ENCODE peak calls at places on chromosomes 13 and 19, in six cellular contexts. One of them, this sample, is unnamed. For H3K9me3, the result is how much of the 10 kb centered on the place peaks cover.

GRCh38 chr13:26037302-26037701 is 14.5 kb downstream of the SHISA2 start:
- DNase-seq in BE2C: peak
- DNase-seq in heart right ventricle: no peak
- DNase-seq in IMR-90: no peak
- DNase-seq in cardiac muscle cell: no peak
- DNase-seq in lung: peak
- DNase-seq in this sample: no peak

GRCh38 chr19:41377977-41378707 is 1.8 kb downstream of the TMEM91 start:
- DNase-seq in IMR-90: no peak
- DNase-seq in heart right ventricle: no peak
- DNase-seq in cardiac muscle cell: peak
- DNase-seq in BE2C: peak
- DNase-seq in lung: no peak
- DNase-seq in this sample: no peak

GRCh38 chr19:45773384-45773783 is 4.3 kb upstream of the SIX5 start:
- DNase-seq in cardiac muscle cell: no peak
- DNase-seq in IMR-90: no peak
- DNase-seq in heart right ventricle: no peak
- DNase-seq in lung: no peak
- DNase-seq in BE2C: no peak
- DNase-seq in this sample: no peak

GRCh38 chr13:76762731-76763130 is 123.5 kb downstream of the KCTD12 start:
- DNase-seq in cardiac muscle cell: no peak
- DNase-seq in lung: no peak
- DNase-seq in heart right ventricle: no peak
- DNase-seq in BE2C: no peak
- DNase-seq in IMR-90: no peak
- DNase-seq in this sample: no peak

GRCh38 chr13:44843403-44843802 is 145.9 kb downstream of the NUFIP1 start:
- DNase-seq in IMR-90: peak
- DNase-seq in heart right ventricle: no peak
- DNase-seq in lung: no peak
- DNase-seq in cardiac muscle cell: no peak
- DNase-seq in BE2C: no peak
- DNase-seq in this sample: no peak

GRCh38 chr19:47176627-47177090 is 46.0 kb downstream of the SAE1 start:
- DNase-seq in heart right ventricle: peak
- DNase-seq in BE2C: no peak
- DNase-seq in cardiac muscle cell: no peak
- DNase-seq in IMR-90: peak
- DNase-seq in lung: no peak
- DNase-seq in this sample: no peak

GRCh38 chr19:29662604-29663404 is 2.5 kb upstream of the PLEKHF1 start:
- DNase-seq in IMR-90: peak
- DNase-seq in cardiac muscle cell: peak
- DNase-seq in heart right ventricle: peak
- DNase-seq in lung: no peak
- DNase-seq in BE2C: no peak
- DNase-seq in this sample: no peak

GRCh38 chr19:37955986-37956385 is 49.0 kb downstream of the SIPA1L3 start:
- DNase-seq in heart right ventricle: no peak
- DNase-seq in cardiac muscle cell: no peak
- DNase-seq in IMR-90: no peak
- DNase-seq in BE2C: no peak
- DNase-seq in lung: no peak
- DNase-seq in this sample: no peak

GRCh38 chr13:43730642-43731041 is 56.1 kb downstream of the ENOX1 start:
- DNase-seq in IMR-90: peak
- DNase-seq in BE2C: no peak
- DNase-seq in lung: no peak
- DNase-seq in heart right ventricle: peak
- DNase-seq in cardiac muscle cell: no peak
- DNase-seq in this sample: no peak

GRCh38 chr13:73107970-73108369 is 49.2 kb downstream of the KLF5 start:
- DNase-seq in BE2C: no peak
- DNase-seq in lung: no peak
- DNase-seq in IMR-90: no peak
- DNase-seq in heart right ventricle: no peak
- DNase-seq in cardiac muscle cell: no peak
- DNase-seq in this sample: no peak

GRCh38 chr13:32804673-32805260 is 211.5 kb upstream of the KL start:
- DNase-seq in heart right ventricle: no peak
- DNase-seq in IMR-90: peak
- DNase-seq in BE2C: no peak
- DNase-seq in lung: no peak
- DNase-seq in cardiac muscle cell: no peak
- DNase-seq in this sample: no peak

GRCh38 chr19:4391701-4392543 is 8.4 kb downstream of the SH3GL1 start:
- DNase-seq in IMR-90: peak
- DNase-seq in cardiac muscle cell: no peak
- DNase-seq in heart right ventricle: peak
- DNase-seq in lung: no peak
- DNase-seq in BE2C: no peak
- DNase-seq in this sample: no peak

GRCh38 chr13:64568748-64569147 is 2661.4 kb downstream of the PCDH9 start:
- DNase-seq in lung: no peak
- DNase-seq in cardiac muscle cell: no peak
- DNase-seq in IMR-90: no peak
- DNase-seq in heart right ventricle: no peak
- DNase-seq in BE2C: no peak
- DNase-seq in this sample: no peak

GRCh38 chr19:31334101-31334848 is 15.0 kb downstream of the TSHZ3 start:
- DNase-seq in IMR-90: peak
- DNase-seq in heart right ventricle: no peak
- DNase-seq in BE2C: no peak
- DNase-seq in cardiac muscle cell: no peak
- DNase-seq in lung: no peak
- DNase-seq in this sample: no peak

GRCh38 chr19:22144394-22144793 is 52.4 kb downstream of the ZNF676 start:
- DNase-seq in heart right ventricle: no peak
- DNase-seq in BE2C: peak
- DNase-seq in IMR-90: peak
- DNase-seq in lung: no peak
- DNase-seq in cardiac muscle cell: peak
- DNase-seq in this sample: no peak

GRCh38 chr13:68009546-68009945 is 779.4 kb upstream of the PCDH9 start:
- DNase-seq in cardiac muscle cell: no peak
- DNase-seq in BE2C: no peak
- DNase-seq in lung: no peak
- DNase-seq in heart right ventricle: no peak
- DNase-seq in IMR-90: no peak
- DNase-seq in this sample: no peak

GRCh38 chr19:40467007-40467565 is 285 bp downstream of the SPTBN4 start:
- DNase-seq in lung: no peak
- DNase-seq in BE2C: no peak
- DNase-seq in heart right ventricle: no peak
- DNase-seq in IMR-90: no peak
- DNase-seq in cardiac muscle cell: peak
- DNase-seq in this sample: no peak

GRCh38 chr19:16590876-16591802 is 18.9 kb upstream of the SLC35E1 start:
- DNase-seq in lung: no peak
- DNase-seq in BE2C: no peak
- DNase-seq in IMR-90: no peak
- DNase-seq in cardiac muscle cell: no peak
- DNase-seq in heart right ventricle: no peak
- DNase-seq in this sample: no peak

GRCh38 chr13:75902166-75903104 is 266.3 kb downstream of the LMO7 start:
- DNase-seq in lung: no peak
- DNase-seq in IMR-90: no peak
- DNase-seq in cardiac muscle cell: no peak
- DNase-seq in heart right ventricle: no peak
- DNase-seq in BE2C: no peak
- DNase-seq in this sample: no peak

GRCh38 chr13:110507678-110508381 is 53.7 kb downstream of the RAB20 start:
- DNase-seq in heart right ventricle: no peak
- DNase-seq in lung: peak
- DNase-seq in IMR-90: no peak
- DNase-seq in cardiac muscle cell: no peak
- DNase-seq in BE2C: no peak
- DNase-seq in this sample: no peak

GRCh38 chr19:45547965-45548609 is 36.5 kb downstream of the OPA3 start:
- DNase-seq in cardiac muscle cell: no peak
- DNase-seq in BE2C: no peak
- DNase-seq in IMR-90: peak
- DNase-seq in lung: no peak
- DNase-seq in heart right ventricle: no peak
- DNase-seq in this sample: no peak

GRCh38 chr19:5336195-5336965 is 4.2 kb downstream of the PTPRS start:
- DNase-seq in lung: no peak
- DNase-seq in heart right ventricle: no peak
- DNase-seq in cardiac muscle cell: no peak
- DNase-seq in BE2C: no peak
- DNase-seq in IMR-90: no peak
- DNase-seq in this sample: no peak

GRCh38 chr13:52003551-52003950 is 7.7 kb downstream of the ATP7B start:
- DNase-seq in IMR-90: no peak
- DNase-seq in lung: no peak
- DNase-seq in cardiac muscle cell: no peak
- DNase-seq in heart right ventricle: no peak
- DNase-seq in BE2C: no peak
- DNase-seq in this sample: no peak

DNA sequence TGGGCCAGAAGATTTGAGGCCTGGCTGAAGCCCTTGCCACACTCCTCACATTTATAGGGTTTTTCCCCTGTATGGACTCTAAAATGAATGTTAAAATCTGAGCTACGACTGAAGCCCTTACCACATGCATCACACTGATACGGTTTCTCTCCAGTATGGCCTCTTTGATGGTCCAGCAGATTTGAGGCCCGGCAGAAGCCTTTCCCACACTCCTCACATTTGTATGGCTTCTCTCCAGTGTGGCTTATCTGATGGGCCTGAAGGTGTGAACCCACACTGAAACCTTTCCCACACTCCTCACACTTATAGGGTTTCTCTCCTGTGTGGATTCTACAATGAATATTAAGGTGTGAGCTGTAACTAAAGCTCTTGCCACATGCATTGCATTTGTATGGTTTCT is 21.0 kb downstream of the ZNF45 start:
- DNase-seq in heart right ventricle: no peak
- DNase-seq in BE2C: no peak
- DNase-seq in IMR-90: no peak
- DNase-seq in lung: no peak
- DNase-seq in cardiac muscle cell: no peak
- DNase-seq in this sample: no peak
- H3K9me3 ChIP-seq in heart right ventricle: half or more
- H3K9me3 ChIP-seq in BE2C: under half
- H3K9me3 ChIP-seq in IMR-90: under half
- H3K9me3 ChIP-seq in lung: under half
- H3K9me3 ChIP-seq in cardiac muscle cell: under half
- H3K9me3 ChIP-seq in this sample: under half

GRCh38 chr13:27194895-27195764 is 23.5 kb upstream of the USP12 start:
- DNase-seq in lung: no peak
- DNase-seq in cardiac muscle cell: no peak
- DNase-seq in IMR-90: peak
- DNase-seq in BE2C: no peak
- DNase-seq in heart right ventricle: no peak
- DNase-seq in this sample: no peak

GRCh38 chr13:27189192-27189591 is 17.6 kb upstream of the USP12 start:
- DNase-seq in lung: no peak
- DNase-seq in IMR-90: no peak
- DNase-seq in BE2C: no peak
- DNase-seq in heart right ventricle: no peak
- DNase-seq in cardiac muscle cell: no peak
- DNase-seq in this sample: no peak

GRCh38 chr13:27192896-27193295 is 21.3 kb upstream of the USP12 start:
- DNase-seq in heart right ventricle: no peak
- DNase-seq in cardiac muscle cell: no peak
- DNase-seq in IMR-90: no peak
- DNase-seq in BE2C: no peak
- DNase-seq in lung: no peak
- DNase-seq in this sample: no peak

GRCh38 chr13:27199691-27200090 is 28.1 kb upstream of the USP12 start:
- DNase-seq in BE2C: no peak
- DNase-seq in IMR-90: no peak
- DNase-seq in heart right ventricle: no peak
- DNase-seq in lung: no peak
- DNase-seq in cardiac muscle cell: no peak
- DNase-seq in this sample: no peak

GRCh38 chr13:27194209-27194608 is 22.6 kb upstream of the USP12 start:
- DNase-seq in IMR-90: no peak
- DNase-seq in cardiac muscle cell: no peak
- DNase-seq in lung: no peak
- DNase-seq in BE2C: no peak
- DNase-seq in heart right ventricle: no peak
- DNase-seq in this sample: no peak
- H3K9me3 ChIP-seq in IMR-90: under half
- H3K9me3 ChIP-seq in cardiac muscle cell: under half
- H3K9me3 ChIP-seq in lung: under half
- H3K9me3 ChIP-seq in BE2C: under half
- H3K9me3 ChIP-seq in heart right ventricle: under half
- H3K9me3 ChIP-seq in this sample: under half

DNA sequence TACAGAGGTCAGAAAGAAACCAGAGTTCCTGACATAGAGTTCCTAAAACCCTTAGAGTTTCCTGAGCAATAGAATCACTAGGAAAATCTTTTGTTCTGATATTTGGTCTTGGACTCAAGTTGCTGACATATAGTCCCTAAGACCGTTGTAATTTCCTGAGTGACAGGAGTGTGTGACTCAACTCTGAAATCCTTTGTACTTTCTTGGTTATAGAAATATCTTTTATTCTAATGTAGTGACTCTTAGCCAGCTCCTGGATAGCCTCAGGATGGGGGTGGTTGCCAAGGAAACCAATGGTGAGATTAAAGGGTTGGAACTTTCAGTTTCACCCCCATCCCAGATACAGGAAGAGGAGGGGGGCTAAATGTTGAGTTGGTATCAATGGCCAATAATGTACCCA is 41.9 kb downstream of the MBD3L2B start:
- DNase-seq in BE2C: no peak
- DNase-seq in cardiac muscle cell: no peak
- DNase-seq in lung: no peak
- DNase-seq in IMR-90: no peak
- DNase-seq in heart right ventricle: no peak
- DNase-seq in this sample: no peak
- H3K9me3 ChIP-seq in BE2C: under half
- H3K9me3 ChIP-seq in cardiac muscle cell: under half
- H3K9me3 ChIP-seq in lung: under half
- H3K9me3 ChIP-seq in IMR-90: under half
- H3K9me3 ChIP-seq in heart right ventricle: under half
- H3K9me3 ChIP-seq in this sample: under half

DNA sequence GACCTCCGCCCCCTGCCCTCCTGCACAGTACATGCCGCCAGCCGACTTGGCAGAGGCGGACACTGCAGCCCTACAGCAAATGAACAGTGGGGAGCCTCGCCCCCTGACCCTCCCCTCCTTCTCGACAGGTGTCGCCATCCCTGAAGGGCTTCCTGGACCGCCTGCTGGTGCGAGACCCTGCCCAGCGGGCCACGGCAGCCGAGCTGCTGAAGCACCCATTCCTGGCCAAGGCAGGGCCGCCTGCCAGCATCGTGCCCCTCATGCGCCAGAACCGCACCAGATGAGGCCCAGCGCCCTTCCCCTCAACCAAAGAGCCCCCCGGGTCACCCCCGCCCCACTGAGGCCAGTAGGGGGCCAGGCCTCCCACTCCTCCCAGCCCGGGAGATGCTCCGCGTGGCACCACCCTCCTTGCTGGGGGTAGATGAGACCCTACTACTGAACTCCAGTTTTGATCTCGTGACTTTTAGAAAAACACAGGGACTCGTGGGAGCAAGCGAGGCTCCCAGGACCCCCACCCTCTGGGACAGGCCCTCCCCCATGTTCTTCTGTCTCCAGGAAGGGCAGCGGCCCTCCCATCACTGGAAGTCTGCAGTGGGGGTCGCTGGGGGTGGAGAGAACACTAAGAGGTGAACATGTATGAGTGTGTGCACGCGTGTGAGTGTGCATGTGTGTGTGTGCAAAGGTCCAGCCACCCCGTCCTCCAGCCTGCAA is 18.3 kb upstream of the NCCRP1 start:
- DNase-seq in lung: no peak
- DNase-seq in heart right ventricle: no peak
- DNase-seq in BE2C: no peak
- DNase-seq in IMR-90: no peak
- DNase-seq in cardiac muscle cell: no peak
- DNase-seq in this sample: no peak
- H3K9me3 ChIP-seq in lung: under half
- H3K9me3 ChIP-seq in heart right ventricle: under half
- H3K9me3 ChIP-seq in BE2C: under half
- H3K9me3 ChIP-seq in IMR-90: under half
- H3K9me3 ChIP-seq in cardiac muscle cell: under half
- H3K9me3 ChIP-seq in this sample: under half

This sample was measured in T-helper 17 cell.